ENCODE peak calls at places on chromosomes 3 and 15, in seven cellular contexts. O is HCT116, Y is SK-N-SH, G is HepG2, X is H1, A is GM12878, M is K562. Z is an unnamed sample.

GRCh38 chr3:30604091-30604490 is 2.3 kb upstream of the TGFBR2 start:
- DNase-seq in O (no peak), Y (no peak), G (no peak), X (no peak), A (no peak), M (no peak), Z (no peak)

GRCh38 chr3:119322021-119322522 is 27.9 kb downstream of the ARHGAP31 start:
- DNase-seq in O (no peak), Y (no peak), G (no peak), X (no peak), A (no peak), M (no peak), Z (no peak)

GRCh38 chr15:25790003-25790660 is 73.0 kb downstream of the ATP10A start:
- DNase-seq in O (no peak), Y (no peak), G (no peak), X (no peak), A (no peak), M (no peak), Z (no peak)

GRCh38 chr15:40796041-40796440 is 10.8 kb upstream of the ZFYVE19 start:
- DNase-seq in O (no peak), Y (no peak), G (no peak), X (no peak), A (no peak), M (no peak), Z (no peak)

GRCh38 chr3:136952292-136952691 is 5.5 kb upstream of the IL20RB start:
- DNase-seq in O (no peak), Y (no peak), G (no peak), X (no peak), A (no peak), M (no peak), Z (no peak)

GRCh38 chr3:153130312-153130977 is 31.6 kb upstream of the RAP2B start:
- DNase-seq in O (peak; percentile 57), Y (no peak), G (no peak), X (no peak), A (peak; percentile 72), M (no peak), Z (no peak)

GRCh38 chr15:47731230-47731629 is 13.9 kb downstream of the SEMA6D start:
- DNase-seq in O (no peak), Y (no peak), G (no peak), X (no peak), A (no peak), M (no peak), Z (no peak)

GRCh38 chr15:77508541-77509505 is 88.1 kb downstream of the HMG20A start:
- DNase-seq in O (no peak), Y (no peak), G (no peak), X (no peak), A (no peak), M (no peak), Z (no peak)

GRCh38 chr3:14393440-14394111 is 8.8 kb upstream of the SLC6A6 start:
- DNase-seq in O (no peak), Y (no peak), G (no peak), X (no peak), A (no peak), M (no peak), Z (no peak)

GRCh38 chr3:63193647-63194046 is 84.5 kb upstream of the SYNPR start:
- DNase-seq in O (peak; percentile 3), Y (peak; percentile 37), G (peak; percentile 6), X (no peak), A (no peak), M (no peak), Z (peak; percentile 56)

DNA sequence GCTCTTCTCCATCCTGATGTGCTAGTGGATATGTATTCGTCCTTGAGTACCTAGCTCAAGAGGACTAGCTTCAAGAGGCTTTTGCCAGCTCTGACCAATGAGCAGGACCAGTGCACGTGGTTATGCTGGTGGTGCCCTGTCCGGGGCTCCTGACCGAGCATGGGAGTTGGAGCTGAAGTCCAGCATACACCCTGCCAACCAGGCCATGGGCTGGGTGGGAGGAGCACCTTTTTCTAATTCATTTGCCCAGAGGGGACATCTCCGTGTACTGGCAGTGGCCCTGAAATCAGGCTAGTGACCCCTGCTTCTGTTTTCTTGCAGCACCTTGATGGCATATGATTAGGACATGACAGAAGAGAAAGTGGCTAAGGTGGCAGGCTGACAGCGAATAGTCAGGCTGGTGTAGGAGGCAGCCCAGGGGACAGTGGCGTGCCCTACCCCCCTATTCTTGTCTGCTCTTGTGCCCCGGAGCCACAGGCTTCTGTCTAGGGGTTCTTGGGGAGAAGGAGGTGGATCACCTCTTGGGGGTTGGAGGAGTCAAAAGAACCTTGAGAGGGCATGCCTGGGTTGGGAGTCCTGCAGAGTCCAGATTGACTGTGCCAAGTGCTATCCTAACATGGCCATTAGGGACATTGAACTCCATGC is 16.5 kb downstream of the PODXL2 start:
- DNase-seq in O (no peak), Y (no peak), G (no peak), X (no peak), A (no peak), M (no peak), Z (no peak)
- TF ChIP-seq JUND in O (no peak), Y (no peak), G (no peak), X (no peak), A (no peak), M (no peak), Z (no peak)

GRCh38 chr3:109923431-109923830 is 586.1 kb upstream of the DPPA4 start:
- DNase-seq in O (no peak), Y (no peak), G (no peak), X (no peak), A (no peak), M (no peak), Z (no peak)
- TF ChIP-seq JUND in O (no peak), Y (no peak), G (no peak), X (no peak), A (no peak), M (no peak), Z (no peak)

GRCh38 chr15:50881121-50882048 is 27.1 kb upstream of the AP4E1 start:
- DNase-seq in O (no peak), Y (no peak), G (peak; percentile 5), X (no peak), A (peak; percentile 56), M (no peak), Z (no peak)
- TF ChIP-seq JUND in O (no peak), Y (no peak), G (no peak), X (no peak), A (no peak), M (no peak), Z (no peak)

GRCh38 chr3:42593635-42594034 is 3.0 kb downstream of the SS18L2 start:
- DNase-seq in O (no peak), Y (no peak), G (no peak), X (no peak), A (no peak), M (peak; percentile 52), Z (no peak)
- TF ChIP-seq JUND in O (no peak), Y (no peak), G (no peak), X (no peak), A (no peak), M (no peak), Z (no peak)

GRCh38 chr3:192726386-192726785 is 955 bp downstream of the FGF12 start:
- DNase-seq in O (no peak), Y (no peak), G (no peak), X (no peak), A (no peak), M (no peak), Z (no peak)

GRCh38 chr3:192731233-192731632 is 3.9 kb upstream of the FGF12 start:
- DNase-seq in O (no peak), Y (no peak), G (no peak), X (no peak), A (no peak), M (no peak), Z (no peak)

GRCh38 chr3:192727032-192727847 is at the start of gene FGF12:
- DNase-seq in O (no peak), Y (peak; percentile 83), G (peak; percentile 2), X (peak; percentile 88), A (no peak), M (peak; percentile 30), Z (peak; percentile 99)
- TF ChIP-seq JUND in O (no peak), Y (no peak), G (no peak), X (no peak), A (no peak), M (no peak), Z (no peak)

DNA sequence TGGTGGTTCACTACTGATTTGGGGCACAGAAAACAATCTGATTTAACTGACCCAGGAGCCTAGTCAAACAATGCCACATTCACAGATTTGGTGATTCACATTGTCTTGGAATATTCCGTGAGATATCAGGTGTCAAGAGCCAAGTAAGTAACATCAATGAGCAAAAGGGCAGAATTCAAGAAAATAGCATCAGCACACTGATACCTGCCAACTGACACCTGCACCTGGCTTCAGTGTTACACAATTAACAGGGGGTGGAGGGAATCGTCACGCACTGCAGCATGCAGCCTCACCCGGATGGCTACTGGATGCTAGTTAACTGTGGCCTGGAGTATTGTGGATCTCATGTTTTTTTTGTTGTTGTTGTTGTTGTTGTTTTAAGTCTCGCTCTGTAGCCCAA is 17.6 kb downstream of the CCNL1 start:
- DNase-seq in O (no peak), Y (no peak), G (no peak), X (no peak), A (no peak), M (no peak), Z (no peak)
- TF ChIP-seq JUND in O (no peak), Y (no peak), G (no peak), X (no peak), A (no peak), M (no peak), Z (no peak)

GRCh38 chr15:79023918-79024317 is 66.7 kb downstream of the RASGRF1 start:
- DNase-seq in O (no peak), Y (no peak), G (no peak), X (no peak), A (no peak), M (no peak), Z (no peak)
- TF ChIP-seq JUND in O (no peak), Y (no peak), G (no peak), X (no peak), A (no peak), M (no peak), Z (no peak)